ENCODE peak calls at places on chromosomes 3 and 15, in four cellular contexts. F, D, J and E are unnamed samples.

GRCh38 chr3:76645724-76646123 is 394.2 kb upstream of the ROBO2 start:
- DNase-seq in F (no peak), D (no peak), J (no peak), E (no peak)

GRCh38 chr3:182810574-182811268 is 17.4 kb downstream of the ATP11B start:
- DNase-seq in F (no peak), D (no peak), J (no peak), E (no peak)

GRCh38 chr3:192207661-192208060 is 519.7 kb downstream of the FGF12 start:
- DNase-seq in F (no peak), D (no peak), J (no peak), E (no peak)

GRCh38 chr15:99146661-99147060 is 41.8 kb downstream of the SYNM start:
- DNase-seq in F (no peak), D (no peak), J (no peak), E (no peak)

GRCh38 chr3:111283165-111283564 is 211.5 kb downstream of the NECTIN3 start:
- DNase-seq in F (no peak), D (no peak), J (no peak), E (no peak)

GRCh38 chr15:80152896-80153876 is at the start of gene FAH:
- DNase-seq in F (peak), D (peak), J (peak), E (no peak)

GRCh38 chr3:196198771-196199753 is 12.1 kb downstream of the ZDHHC19 start:
- DNase-seq in F (no peak), D (peak), J (no peak), E (no peak)

GRCh38 chr3:125431912-125432587 is 56.9 kb upstream of the ZNF148 start:
- DNase-seq in F (no peak), D (peak), J (no peak), E (no peak)

GRCh38 chr3:174016186-174016585 is 618.6 kb downstream of the NLGN1 start:
- DNase-seq in F (no peak), D (no peak), J (no peak), E (no peak)

GRCh38 chr15:71647479-71647792 is 162.9 kb upstream of the NR2E3 start:
- DNase-seq in F (no peak), D (no peak), J (no peak), E (no peak)

GRCh38 chr3:78917541-78917940 is 850.3 kb downstream of the ROBO1 start:
- DNase-seq in F (no peak), D (no peak), J (no peak), E (no peak)

GRCh38 chr3:3127432-3128010 is 781 bp downstream of the TRNT1 start:
- DNase-seq in F (peak), D (peak), J (no peak), E (no peak)

GRCh38 chr3:73625124-73625665 is 454 bp upstream of the PDZRN3 start:
- DNase-seq in F (peak), D (no peak), J (peak), E (peak)

GRCh38 chr15:26712350-26712749 is 60.5 kb downstream of the GABRB3 start:
- DNase-seq in F (no peak), D (no peak), J (no peak), E (no peak)

GRCh38 chr3:73503781-73504180 is 121.0 kb downstream of the PDZRN3 start:
- DNase-seq in F (no peak), D (no peak), J (no peak), E (no peak)

GRCh38 chr3:187798531-187799520 is 53.6 kb upstream of the BCL6 start:
- DNase-seq in F (no peak), D (no peak), J (no peak), E (no peak)

GRCh38 chr3:148790370-148790769 is 37.2 kb upstream of the CPB1 start:
- DNase-seq in F (no peak), D (no peak), J (no peak), E (no peak)

GRCh38 chr3:194488007-194488742 is 1.4 kb upstream of the ATP13A3 start:
- DNase-seq in F (no peak), D (no peak), J (no peak), E (no peak)

GRCh38 chr15:41230650-41231533 is at the start of the genes CHP1 and EXD1:
- DNase-seq in F (peak), D (peak), J (peak), E (peak)

GRCh38 chr3:131972550-131972949 is 62.3 kb downstream of the CPNE4 start:
- DNase-seq in F (peak), D (no peak), J (no peak), E (no peak)

GRCh38 chr3:140176526-140176925 is 241.5 kb downstream of the CLSTN2 start:
- DNase-seq in F (no peak), D (no peak), J (no peak), E (no peak)

GRCh38 chr3:42753757-42754156 is 19.3 kb downstream of the CCDC13 start:
- DNase-seq in F (no peak), D (no peak), J (no peak), E (no peak)

GRCh38 chr3:148992027-148992634 is 791 bp downstream of the GYG1 start:
- DNase-seq in F (no peak), D (peak), J (peak), E (peak)

GRCh38 chr15:90000175-90000923 is 775 bp upstream of the ZNF710 start:
- DNase-seq in F (peak), D (no peak), J (peak), E (no peak)

GRCh38 chr3:143480306-143480852 is 360.8 kb downstream of the CHST2 start:
- DNase-seq in F (no peak), D (no peak), J (no peak), E (no peak)

GRCh38 chr3:39249453-39250115 is 30.3 kb downstream of the CX3CR1 start:
- DNase-seq in F (no peak), D (no peak), J (no peak), E (no peak)

GRCh38 chr3:155517907-155518306 is 224.4 kb upstream of the STRIT1 start:
- DNase-seq in F (no peak), D (no peak), J (no peak), E (no peak)

GRCh38 chr3:42014443-42014945 is 52.6 kb upstream of the ULK4 start:
- DNase-seq in F (no peak), D (no peak), J (no peak), E (no peak)

GRCh38 chr15:76470691-76471090 is 134.1 kb downstream of the ISL2 start:
- DNase-seq in F (no peak), D (no peak), J (no peak), E (no peak)

GRCh38 chr15:67641453-67641852 is 99.0 kb downstream of the MAP2K5 start:
- DNase-seq in F (no peak), D (no peak), J (no peak), E (no peak)

GRCh38 chr3:165254812-165255211 is 58.6 kb upstream of the SLITRK3 start:
- DNase-seq in F (peak), D (peak), J (no peak), E (no peak)

GRCh38 chr15:92803852-92804609 is 96.1 kb upstream of the CHD2 start:
- DNase-seq in F (no peak), D (peak), J (peak), E (peak)

GRCh38 chr3:6018456-6018855 is 830.9 kb downstream of the EDEM1 start:
- DNase-seq in F (no peak), D (no peak), J (no peak), E (no peak)

GRCh38 chr3:12117473-12117872 is 41.2 kb downstream of the TIMP4 start:
- DNase-seq in F (no peak), D (no peak), J (no peak), E (no peak)

GRCh38 chr3:42804831-42805821 is 836 bp upstream of the HIGD1A start:
- DNase-seq in F (peak), D (peak), J (no peak), E (peak)

GRCh38 chr3:10278501-10278900 is 14.2 kb downstream of the GHRL start:
- DNase-seq in F (no peak), D (no peak), J (no peak), E (no peak)

GRCh38 chr3:34109846-34110245 is 311.4 kb downstream of the PDCD6IP start:
- DNase-seq in F (no peak), D (no peak), J (no peak), E (no peak)
- TF ChIP-seq EP300 in F (no peak), D (no peak), J (no peak), E (no peak)

GRCh38 chr3:30631237-30631961 is 25.0 kb downstream of the TGFBR2 start:
- DNase-seq in F (no peak), D (peak), J (no peak), E (no peak)
- TF ChIP-seq EP300 in F (no peak), D (no peak), J (no peak), E (no peak)

GRCh38 chr15:45199136-45199810 is 11.5 kb upstream of the SHF start:
- DNase-seq in F (no peak), D (peak), J (peak), E (no peak)

GRCh38 chr15:45200001-45200798 is 12.4 kb upstream of the SHF start:
- DNase-seq in F (peak), D (peak), J (peak), E (peak)

GRCh38 chr15:45197512-45197911 is 9.7 kb upstream of the SHF start:
- DNase-seq in F (no peak), D (no peak), J (no peak), E (no peak)

GRCh38 chr15:45200799-45201556 is 13.2 kb upstream of the SHF start:
- DNase-seq in F (peak), D (peak), J (peak), E (peak)

DNA sequence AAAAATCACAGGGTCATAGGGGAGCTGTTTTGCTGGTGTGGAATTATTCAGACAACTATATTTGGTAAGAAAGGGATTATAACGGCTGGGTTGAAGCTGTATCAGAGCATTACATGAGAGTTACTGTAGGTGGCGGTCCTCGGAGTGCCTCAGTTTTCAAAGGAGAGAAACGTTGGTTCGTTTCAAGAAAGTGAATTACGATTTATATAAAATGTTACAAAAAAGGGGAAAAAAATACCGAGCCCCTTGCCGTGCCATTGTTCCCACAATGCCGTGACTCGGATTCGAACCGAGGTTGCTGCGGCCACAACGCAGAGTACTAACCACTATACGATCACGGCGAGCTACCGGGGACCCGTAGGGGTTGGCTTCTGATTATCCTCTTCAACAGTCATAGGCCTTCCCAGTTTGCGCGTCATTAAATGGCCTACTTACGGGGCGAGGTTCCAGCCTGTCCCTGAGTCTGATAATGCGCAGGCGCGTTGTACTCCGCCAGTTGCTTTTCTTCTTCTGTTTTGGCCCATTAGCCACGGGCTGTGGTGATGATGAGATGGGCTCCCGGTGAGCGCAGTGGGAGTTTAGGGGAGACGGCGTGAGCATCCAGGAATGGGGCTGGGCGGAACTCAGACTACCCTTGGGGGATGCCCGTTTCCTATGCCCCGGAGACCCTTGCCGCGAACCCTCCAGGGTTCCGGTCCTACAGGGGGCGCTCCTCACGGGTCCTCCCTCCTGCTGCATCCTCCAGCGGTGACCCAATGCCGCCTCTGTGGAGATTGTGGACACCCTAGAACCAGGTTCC is 10.8 kb upstream of the SHF start:
- DNase-seq in F (peak), D (peak), J (peak), E (peak)
- TF ChIP-seq EP300 in F (no peak), D (no peak), J (no peak), E (no peak)

DNA sequence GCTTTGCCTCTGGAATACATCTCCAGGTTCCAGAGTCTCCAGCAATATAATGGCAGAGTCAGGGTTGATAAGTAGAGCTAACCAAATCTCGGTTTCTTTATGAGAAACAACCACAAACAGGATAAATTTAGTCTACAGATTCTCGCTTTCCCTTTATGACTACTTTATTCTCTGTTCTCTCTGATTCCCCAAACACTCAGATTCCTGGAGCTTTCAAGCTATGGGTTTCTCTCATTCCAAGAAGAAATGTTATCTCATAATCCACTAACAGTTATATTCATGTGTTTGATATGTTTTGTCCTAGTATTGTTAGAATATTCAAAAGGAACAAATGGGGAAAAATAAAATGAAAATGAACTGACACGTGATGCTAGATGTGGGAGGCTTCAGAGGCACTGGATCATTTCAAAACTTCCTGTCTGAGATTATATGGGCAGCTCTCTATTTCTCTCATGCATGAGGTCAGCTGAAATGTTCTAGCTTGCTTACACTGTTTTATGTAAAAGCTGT is 1013.9 kb upstream of the SEMA6D start:
- DNase-seq in F (no peak), D (no peak), J (no peak), E (no peak)
- TF ChIP-seq EP300 in F (no peak), D (no peak), J (no peak), E (no peak)

DNA sequence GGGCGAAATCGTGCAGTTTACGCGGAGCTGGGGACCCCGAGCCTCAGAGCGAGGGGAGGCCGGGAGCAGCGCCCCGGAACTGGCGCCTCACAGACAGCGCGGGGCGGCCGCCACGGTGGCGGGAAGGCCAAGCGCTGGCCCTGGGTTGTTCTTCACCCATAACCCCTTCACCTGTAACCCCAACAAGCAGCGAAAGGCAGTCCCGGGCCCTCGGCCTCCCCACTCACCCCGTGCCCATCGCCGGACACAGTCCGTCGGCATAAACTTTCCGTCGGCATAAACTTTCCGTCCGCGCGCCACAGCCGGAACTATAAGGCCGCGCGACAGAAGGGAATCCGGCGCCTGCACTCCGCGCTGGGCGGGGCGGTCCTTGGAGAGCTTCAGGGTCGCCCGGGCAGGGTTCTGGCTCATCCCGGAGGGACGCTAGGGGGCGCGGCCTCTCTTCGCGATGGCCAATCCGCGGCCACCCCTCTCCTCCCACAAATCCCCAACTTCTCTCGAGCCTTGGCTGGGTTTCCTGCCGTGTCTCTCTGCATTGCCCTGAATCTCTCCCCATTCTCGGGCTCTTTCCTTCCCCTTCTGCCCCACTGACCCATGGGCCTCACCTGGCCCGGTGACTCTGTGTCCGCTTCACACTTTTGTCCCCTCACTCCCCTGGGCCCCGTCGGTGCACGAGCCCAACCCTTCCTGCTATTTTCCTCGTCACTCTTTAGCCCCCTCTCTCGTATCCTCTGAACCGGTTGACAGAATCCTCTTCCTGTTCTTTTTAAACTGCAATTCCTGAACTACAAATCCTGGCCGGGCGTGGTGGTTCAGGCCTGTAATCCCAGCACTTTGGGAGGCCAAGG is at the start of gene INTS14:
- DNase-seq in F (peak), D (peak), J (peak), E (peak)
- TF ChIP-seq EP300 in F (peak), D (no peak), J (no peak), E (no peak)

GRCh38 chr3:177191108-177191779 is 6.0 kb downstream of the TBL1XR1 start:
- DNase-seq in F (no peak), D (no peak), J (no peak), E (no peak)
- TF ChIP-seq EP300 in F (no peak), D (no peak), J (no peak), E (no peak)

DNA sequence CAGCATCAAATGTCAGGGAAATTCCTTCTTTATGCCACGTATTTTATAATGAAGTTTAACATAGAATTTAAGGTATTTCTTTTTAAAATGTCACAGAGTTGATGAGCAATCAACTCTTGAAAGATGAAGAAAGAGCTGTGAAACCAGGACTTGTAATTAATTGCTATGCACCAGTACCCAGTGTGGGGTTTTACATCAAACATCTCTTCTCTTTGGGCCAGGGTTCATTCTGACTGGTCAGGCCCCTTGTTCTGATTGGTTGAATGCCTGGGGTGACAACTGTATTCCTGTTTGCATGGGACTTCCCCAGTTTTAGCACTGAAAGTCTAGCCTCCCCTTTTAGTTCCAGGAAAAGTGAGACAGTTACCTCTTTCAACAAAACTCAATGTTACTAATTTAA is 40.1 kb upstream of the PTPRG start:
- DNase-seq in F (no peak), D (no peak), J (no peak), E (no peak)
- TF ChIP-seq EP300 in F (no peak), D (no peak), J (no peak), E (no peak)

GRCh38 chr15:43436395-43436794 is 56.6 kb downstream of the TP53BP1 start:
- DNase-seq in F (no peak), D (no peak), J (no peak), E (no peak)

GRCh38 chr15:43439268-43439667 is 53.7 kb downstream of the TP53BP1 start:
- DNase-seq in F (no peak), D (peak), J (no peak), E (no peak)

GRCh38 chr15:43441316-43441715 is 51.6 kb downstream of the TP53BP1 start:
- DNase-seq in F (peak), D (peak), J (no peak), E (no peak)

GRCh38 chr15:43446344-43446743 is 46.6 kb downstream of the TP53BP1 start:
- DNase-seq in F (no peak), D (no peak), J (no peak), E (no peak)

DNA sequence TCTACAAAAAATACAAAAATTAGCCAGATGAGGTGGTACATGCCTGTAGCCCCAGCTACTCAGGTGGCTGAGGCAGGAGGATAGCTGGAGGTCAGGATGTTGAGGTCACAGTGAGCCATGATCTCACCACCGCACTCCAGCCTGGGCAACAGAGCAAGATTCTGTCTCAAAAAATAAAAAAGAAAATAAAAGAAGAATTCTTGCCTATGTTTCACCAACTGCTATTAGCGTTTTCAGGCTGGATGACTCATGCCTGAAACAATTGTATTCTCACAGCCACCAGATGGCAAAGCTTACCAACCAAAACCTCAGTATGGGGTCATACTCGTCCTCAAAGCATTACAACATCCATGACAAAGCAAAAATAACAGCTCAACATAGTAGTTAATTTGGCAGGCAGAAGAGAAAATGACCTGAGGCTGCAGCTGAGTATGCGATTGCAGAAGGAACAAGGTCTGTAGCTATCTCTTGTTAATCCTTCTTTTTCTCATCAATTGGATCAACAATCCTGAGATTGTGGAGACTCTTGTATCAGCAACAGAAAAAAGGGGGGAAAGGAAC is 52.2 kb downstream of the TP53BP1 start:
- DNase-seq in F (peak), D (peak), J (peak), E (no peak)
- TF ChIP-seq EP300 in F (peak), D (no peak), J (no peak), E (no peak)